ENCODE peak calls at places on chromosomes 4 and X, in six cellular contexts. One of them, this sample, is unnamed.

GRCh38 chrX:47321386-47321785 is 49.0 kb upstream of the ZNF157 start:
- DNase-seq in naive thymus-derived CD4-positive, alpha-beta T cell: no peak
- DNase-seq in CD4-positive, alpha-beta memory T cell: no peak
- DNase-seq in GM12878: no peak
- DNase-seq in heart left ventricle: peak
- DNase-seq in neuronal stem cell: peak
- DNase-seq in this sample: peak

GRCh38 chr4:138952405-138952804 is 63.2 kb upstream of the NOCT start:
- DNase-seq in naive thymus-derived CD4-positive, alpha-beta T cell: no peak
- DNase-seq in CD4-positive, alpha-beta memory T cell: no peak
- DNase-seq in GM12878: no peak
- DNase-seq in heart left ventricle: no peak
- DNase-seq in neuronal stem cell: no peak
- DNase-seq in this sample: no peak

GRCh38 chr4:6991771-6992557 is 51.2 kb upstream of the TADA2B start:
- DNase-seq in naive thymus-derived CD4-positive, alpha-beta T cell: no peak
- DNase-seq in CD4-positive, alpha-beta memory T cell: no peak
- DNase-seq in GM12878: no peak
- DNase-seq in heart left ventricle: no peak
- DNase-seq in neuronal stem cell: no peak
- DNase-seq in this sample: no peak

GRCh38 chr4:102326951-102327350 is 18.3 kb downstream of the SLC39A8 start:
- DNase-seq in naive thymus-derived CD4-positive, alpha-beta T cell: no peak
- DNase-seq in CD4-positive, alpha-beta memory T cell: no peak
- DNase-seq in GM12878: no peak
- DNase-seq in heart left ventricle: no peak
- DNase-seq in neuronal stem cell: no peak
- DNase-seq in this sample: no peak

GRCh38 chr4:83561381-83561780 is 25.5 kb downstream of the GPAT3 start:
- DNase-seq in naive thymus-derived CD4-positive, alpha-beta T cell: no peak
- DNase-seq in CD4-positive, alpha-beta memory T cell: no peak
- DNase-seq in GM12878: no peak
- DNase-seq in heart left ventricle: no peak
- DNase-seq in neuronal stem cell: no peak
- DNase-seq in this sample: no peak

GRCh38 chr4:72567821-72568620 is 1.0 kb downstream of the ADAMTS3 start:
- DNase-seq in naive thymus-derived CD4-positive, alpha-beta T cell: no peak
- DNase-seq in CD4-positive, alpha-beta memory T cell: no peak
- DNase-seq in GM12878: no peak
- DNase-seq in heart left ventricle: peak
- DNase-seq in neuronal stem cell: peak
- DNase-seq in this sample: peak

GRCh38 chr4:8292388-8293107 is 23.0 kb downstream of the HTRA3 start:
- DNase-seq in naive thymus-derived CD4-positive, alpha-beta T cell: no peak
- DNase-seq in CD4-positive, alpha-beta memory T cell: no peak
- DNase-seq in GM12878: no peak
- DNase-seq in heart left ventricle: peak
- DNase-seq in neuronal stem cell: no peak
- DNase-seq in this sample: peak

GRCh38 chr4:187103351-187103750 is 379.7 kb upstream of the FAT1 start:
- DNase-seq in naive thymus-derived CD4-positive, alpha-beta T cell: no peak
- DNase-seq in CD4-positive, alpha-beta memory T cell: no peak
- DNase-seq in GM12878: no peak
- DNase-seq in heart left ventricle: no peak
- DNase-seq in neuronal stem cell: no peak
- DNase-seq in this sample: no peak

GRCh38 chrX:129983575-129984131 is 1.2 kb downstream of the BCORL1 start:
- DNase-seq in naive thymus-derived CD4-positive, alpha-beta T cell: peak
- DNase-seq in CD4-positive, alpha-beta memory T cell: no peak
- DNase-seq in GM12878: no peak
- DNase-seq in heart left ventricle: peak
- DNase-seq in neuronal stem cell: no peak
- DNase-seq in this sample: peak

GRCh38 chrX:109952050-109952449 is 50.9 kb upstream of the TMEM164 start:
- DNase-seq in naive thymus-derived CD4-positive, alpha-beta T cell: no peak
- DNase-seq in CD4-positive, alpha-beta memory T cell: no peak
- DNase-seq in GM12878: no peak
- DNase-seq in heart left ventricle: peak
- DNase-seq in neuronal stem cell: no peak
- DNase-seq in this sample: no peak

GRCh38 chr4:128811571-128812359 is 2.3 kb downstream of the JADE1 start:
- DNase-seq in naive thymus-derived CD4-positive, alpha-beta T cell: peak
- DNase-seq in CD4-positive, alpha-beta memory T cell: peak
- DNase-seq in GM12878: no peak
- DNase-seq in heart left ventricle: peak
- DNase-seq in neuronal stem cell: peak
- DNase-seq in this sample: peak

GRCh38 chrX:84453351-84454246 is 48.7 kb downstream of the HDX start:
- DNase-seq in naive thymus-derived CD4-positive, alpha-beta T cell: no peak
- DNase-seq in CD4-positive, alpha-beta memory T cell: no peak
- DNase-seq in GM12878: no peak
- DNase-seq in heart left ventricle: no peak
- DNase-seq in neuronal stem cell: no peak
- DNase-seq in this sample: no peak

GRCh38 chrX:138775501-138775900 is 64.0 kb upstream of the FGF13 start:
- DNase-seq in naive thymus-derived CD4-positive, alpha-beta T cell: no peak
- DNase-seq in CD4-positive, alpha-beta memory T cell: no peak
- DNase-seq in GM12878: no peak
- DNase-seq in heart left ventricle: no peak
- DNase-seq in neuronal stem cell: no peak
- DNase-seq in this sample: no peak

GRCh38 chr4:88880501-88881226 is 176.3 kb downstream of the FAM13A start:
- DNase-seq in naive thymus-derived CD4-positive, alpha-beta T cell: no peak
- DNase-seq in CD4-positive, alpha-beta memory T cell: no peak
- DNase-seq in GM12878: no peak
- DNase-seq in heart left ventricle: no peak
- DNase-seq in neuronal stem cell: no peak
- DNase-seq in this sample: no peak

GRCh38 chr4:113827285-113827684 is 65.7 kb upstream of the CAMK2D start:
- DNase-seq in naive thymus-derived CD4-positive, alpha-beta T cell: no peak
- DNase-seq in CD4-positive, alpha-beta memory T cell: no peak
- DNase-seq in GM12878: no peak
- DNase-seq in heart left ventricle: no peak
- DNase-seq in neuronal stem cell: no peak
- DNase-seq in this sample: no peak

GRCh38 chrX:1463581-1464281 is 11.0 kb upstream of the ASMTL start:
- DNase-seq in naive thymus-derived CD4-positive, alpha-beta T cell: peak
- DNase-seq in CD4-positive, alpha-beta memory T cell: no peak
- DNase-seq in GM12878: no peak
- DNase-seq in heart left ventricle: peak
- DNase-seq in neuronal stem cell: no peak
- DNase-seq in this sample: peak

GRCh38 chrX:8075606-8076005 is 95.5 kb downstream of the VCX2 start:
- DNase-seq in naive thymus-derived CD4-positive, alpha-beta T cell: no peak
- DNase-seq in CD4-positive, alpha-beta memory T cell: no peak
- DNase-seq in GM12878: no peak
- DNase-seq in heart left ventricle: no peak
- DNase-seq in neuronal stem cell: no peak
- DNase-seq in this sample: no peak

GRCh38 chrX:151370906-151371305 is 26.1 kb upstream of the VMA21 start:
- DNase-seq in naive thymus-derived CD4-positive, alpha-beta T cell: no peak
- DNase-seq in CD4-positive, alpha-beta memory T cell: no peak
- DNase-seq in GM12878: no peak
- DNase-seq in heart left ventricle: no peak
- DNase-seq in neuronal stem cell: no peak
- DNase-seq in this sample: peak

GRCh38 chr4:616911-617643 is 8.3 kb upstream of the PDE6B start:
- DNase-seq in naive thymus-derived CD4-positive, alpha-beta T cell: no peak
- DNase-seq in CD4-positive, alpha-beta memory T cell: no peak
- DNase-seq in GM12878: no peak
- DNase-seq in heart left ventricle: no peak
- DNase-seq in neuronal stem cell: no peak
- DNase-seq in this sample: no peak

GRCh38 chr4:157572951-157573350 is 352.4 kb downstream of the GRIA2 start:
- DNase-seq in naive thymus-derived CD4-positive, alpha-beta T cell: no peak
- DNase-seq in CD4-positive, alpha-beta memory T cell: no peak
- DNase-seq in GM12878: no peak
- DNase-seq in heart left ventricle: no peak
- DNase-seq in neuronal stem cell: no peak
- DNase-seq in this sample: no peak

GRCh38 chrX:138191998-138192397 is 519.5 kb downstream of the FGF13 start:
- DNase-seq in naive thymus-derived CD4-positive, alpha-beta T cell: no peak
- DNase-seq in CD4-positive, alpha-beta memory T cell: no peak
- DNase-seq in GM12878: no peak
- DNase-seq in heart left ventricle: no peak
- DNase-seq in neuronal stem cell: peak
- DNase-seq in this sample: no peak

GRCh38 chr4:25658777-25659176 is 3.1 kb downstream of the SLC34A2 start:
- DNase-seq in naive thymus-derived CD4-positive, alpha-beta T cell: no peak
- DNase-seq in CD4-positive, alpha-beta memory T cell: no peak
- DNase-seq in GM12878: no peak
- DNase-seq in heart left ventricle: no peak
- DNase-seq in neuronal stem cell: no peak
- DNase-seq in this sample: peak

GRCh38 chr4:9867746-9868425 is 86.5 kb downstream of the DRD5 start:
- DNase-seq in naive thymus-derived CD4-positive, alpha-beta T cell: no peak
- DNase-seq in CD4-positive, alpha-beta memory T cell: no peak
- DNase-seq in GM12878: no peak
- DNase-seq in heart left ventricle: no peak
- DNase-seq in neuronal stem cell: no peak
- DNase-seq in this sample: no peak

GRCh38 chr4:118087366-118087765 is 53.1 kb downstream of the NDST3 start:
- DNase-seq in naive thymus-derived CD4-positive, alpha-beta T cell: no peak
- DNase-seq in CD4-positive, alpha-beta memory T cell: no peak
- DNase-seq in GM12878: no peak
- DNase-seq in heart left ventricle: no peak
- DNase-seq in neuronal stem cell: no peak
- DNase-seq in this sample: no peak

GRCh38 chr4:158299459-158300007 is 89.2 kb downstream of the TMEM144 start:
- DNase-seq in naive thymus-derived CD4-positive, alpha-beta T cell: no peak
- DNase-seq in CD4-positive, alpha-beta memory T cell: no peak
- DNase-seq in GM12878: no peak
- DNase-seq in heart left ventricle: no peak
- DNase-seq in neuronal stem cell: no peak
- DNase-seq in this sample: no peak

GRCh38 chr4:86872135-86872534 is 20.1 kb downstream of the C4orf36 start:
- DNase-seq in naive thymus-derived CD4-positive, alpha-beta T cell: no peak
- DNase-seq in CD4-positive, alpha-beta memory T cell: no peak
- DNase-seq in GM12878: no peak
- DNase-seq in heart left ventricle: no peak
- DNase-seq in neuronal stem cell: no peak
- DNase-seq in this sample: no peak

GRCh38 chrX:10615931-10616780 is 4.2 kb downstream of the MID1 start:
- DNase-seq in naive thymus-derived CD4-positive, alpha-beta T cell: no peak
- DNase-seq in CD4-positive, alpha-beta memory T cell: no peak
- DNase-seq in GM12878: no peak
- DNase-seq in heart left ventricle: peak
- DNase-seq in neuronal stem cell: no peak
- DNase-seq in this sample: no peak
- H3K27ac ChIP-seq in naive thymus-derived CD4-positive, alpha-beta T cell: no peak
- H3K27ac ChIP-seq in CD4-positive, alpha-beta memory T cell: no peak
- H3K27ac ChIP-seq in GM12878: no peak
- H3K27ac ChIP-seq in heart left ventricle: peak
- H3K27ac ChIP-seq in neuronal stem cell: no peak
- H3K27ac ChIP-seq in this sample: no peak

DNA sequence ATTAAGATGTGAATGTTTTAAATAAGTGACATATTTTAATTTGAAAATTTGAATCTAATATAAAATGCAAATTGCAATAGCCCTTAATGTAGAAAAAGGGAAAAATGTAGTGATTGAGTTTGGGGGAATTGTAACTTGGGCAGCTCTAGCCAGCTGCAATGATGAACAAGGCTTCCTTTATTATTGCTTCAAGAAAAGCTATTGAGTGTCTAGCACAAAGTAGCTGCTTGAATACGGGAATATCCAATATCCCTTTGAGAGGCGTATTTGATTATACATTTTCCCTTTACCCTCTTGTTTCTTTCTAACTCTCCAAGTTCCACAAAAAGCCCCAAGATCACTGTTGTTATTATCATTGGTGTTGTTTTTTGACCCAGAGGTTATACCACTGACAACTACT is 21.8 kb downstream of the IL1RAPL1 start:
- DNase-seq in naive thymus-derived CD4-positive, alpha-beta T cell: no peak
- DNase-seq in CD4-positive, alpha-beta memory T cell: no peak
- DNase-seq in GM12878: no peak
- DNase-seq in heart left ventricle: no peak
- DNase-seq in neuronal stem cell: no peak
- DNase-seq in this sample: no peak
- H3K27ac ChIP-seq in naive thymus-derived CD4-positive, alpha-beta T cell: no peak
- H3K27ac ChIP-seq in CD4-positive, alpha-beta memory T cell: no peak
- H3K27ac ChIP-seq in GM12878: no peak
- H3K27ac ChIP-seq in heart left ventricle: no peak
- H3K27ac ChIP-seq in neuronal stem cell: no peak
- H3K27ac ChIP-seq in this sample: no peak

GRCh38 chr4:40299704-40300336 is 35.3 kb upstream of the CHRNA9 start:
- DNase-seq in naive thymus-derived CD4-positive, alpha-beta T cell: no peak
- DNase-seq in CD4-positive, alpha-beta memory T cell: no peak
- DNase-seq in GM12878: no peak
- DNase-seq in heart left ventricle: no peak
- DNase-seq in neuronal stem cell: no peak
- DNase-seq in this sample: no peak

GRCh38 chr4:40300371-40301162 is 34.6 kb upstream of the CHRNA9 start:
- DNase-seq in naive thymus-derived CD4-positive, alpha-beta T cell: no peak
- DNase-seq in CD4-positive, alpha-beta memory T cell: no peak
- DNase-seq in GM12878: no peak
- DNase-seq in heart left ventricle: no peak
- DNase-seq in neuronal stem cell: no peak
- DNase-seq in this sample: no peak

GRCh38 chr4:40303751-40304150 is 31.4 kb upstream of the CHRNA9 start:
- DNase-seq in naive thymus-derived CD4-positive, alpha-beta T cell: no peak
- DNase-seq in CD4-positive, alpha-beta memory T cell: no peak
- DNase-seq in GM12878: no peak
- DNase-seq in heart left ventricle: no peak
- DNase-seq in neuronal stem cell: no peak
- DNase-seq in this sample: no peak

GRCh38 chr4:40299126-40299525 is 36.0 kb upstream of the CHRNA9 start:
- DNase-seq in naive thymus-derived CD4-positive, alpha-beta T cell: no peak
- DNase-seq in CD4-positive, alpha-beta memory T cell: no peak
- DNase-seq in GM12878: no peak
- DNase-seq in heart left ventricle: no peak
- DNase-seq in neuronal stem cell: no peak
- DNase-seq in this sample: no peak

DNA sequence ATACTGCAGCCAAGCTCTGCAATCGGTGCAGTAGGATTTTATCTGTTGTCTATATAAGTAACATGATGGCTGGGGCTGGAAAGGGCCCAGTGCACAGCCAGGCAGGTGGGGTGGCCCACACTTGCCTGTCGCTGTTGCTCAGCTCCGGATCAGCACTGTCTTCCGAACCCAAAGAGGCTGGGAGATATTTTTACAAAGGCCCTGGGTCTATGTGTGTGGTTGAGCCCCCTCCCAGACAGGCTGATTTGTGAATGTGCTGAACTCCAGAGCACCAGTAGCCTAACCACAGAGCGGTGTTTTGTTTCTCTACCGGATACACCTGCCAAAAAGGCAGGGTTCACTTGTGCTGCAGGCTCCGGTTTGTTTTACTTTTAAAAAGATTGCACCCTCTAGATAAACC is 33.5 kb upstream of the CHRNA9 start:
- DNase-seq in naive thymus-derived CD4-positive, alpha-beta T cell: peak
- DNase-seq in CD4-positive, alpha-beta memory T cell: peak
- DNase-seq in GM12878: peak
- DNase-seq in heart left ventricle: no peak
- DNase-seq in neuronal stem cell: no peak
- DNase-seq in this sample: no peak
- H3K27ac ChIP-seq in naive thymus-derived CD4-positive, alpha-beta T cell: peak
- H3K27ac ChIP-seq in CD4-positive, alpha-beta memory T cell: peak
- H3K27ac ChIP-seq in GM12878: peak
- H3K27ac ChIP-seq in heart left ventricle: no peak
- H3K27ac ChIP-seq in neuronal stem cell: no peak
- H3K27ac ChIP-seq in this sample: peak

GRCh38 chr4:16859031-16859430 is 39.4 kb downstream of the LDB2 start:
- DNase-seq in naive thymus-derived CD4-positive, alpha-beta T cell: no peak
- DNase-seq in CD4-positive, alpha-beta memory T cell: no peak
- DNase-seq in GM12878: no peak
- DNase-seq in heart left ventricle: no peak
- DNase-seq in neuronal stem cell: no peak
- DNase-seq in this sample: no peak
- H3K27ac ChIP-seq in naive thymus-derived CD4-positive, alpha-beta T cell: no peak
- H3K27ac ChIP-seq in CD4-positive, alpha-beta memory T cell: no peak
- H3K27ac ChIP-seq in GM12878: no peak
- H3K27ac ChIP-seq in heart left ventricle: peak
- H3K27ac ChIP-seq in neuronal stem cell: no peak
- H3K27ac ChIP-seq in this sample: peak